ENCODE peak calls at places on chromosomes 13 and 19, in four cellular contexts. T, R, Y and X are unnamed samples.

GRCh38 chr13:50467156-50467814 is 376.2 kb downstream of the DLEU7 start:
- DNase-seq in T (no peak), R (no peak), Y (no peak), X (no peak)

GRCh38 chr13:114141261-114141996 is 9.0 kb upstream of the RASA3 start:
- DNase-seq in T (no peak), R (no peak), Y (no peak), X (no peak)

GRCh38 chr19:58571575-58571947 is 1.6 kb downstream of the MZF1 start:
- DNase-seq in T (no peak), R (no peak), Y (no peak), X (no peak)

GRCh38 chr19:9309974-9310446 is 372 bp upstream of the ZNF699 start:
- DNase-seq in T (no peak), R (peak), Y (no peak), X (peak)

GRCh38 chr13:72886272-72887062 is 104.5 kb downstream of the PIBF1 start:
- DNase-seq in T (no peak), R (no peak), Y (no peak), X (no peak)

GRCh38 chr13:113741101-113741731 is 17.8 kb upstream of the TMEM255B start:
- DNase-seq in T (no peak), R (no peak), Y (no peak), X (no peak)

GRCh38 chr19:50912727-50913716 is 1.8 kb upstream of the KLK4 start:
- DNase-seq in T (no peak), R (no peak), Y (no peak), X (no peak)

GRCh38 chr13:74306496-74306895 is 172.3 kb upstream of the KLF12 start:
- DNase-seq in T (no peak), R (peak), Y (no peak), X (no peak)

GRCh38 chr19:33388817-33389573 is 15.5 kb downstream of the CEBPG start:
- DNase-seq in T (no peak), R (no peak), Y (no peak), X (no peak)

GRCh38 chr13:23609414-23610186 is 39.4 kb downstream of the TNFRSF19 start:
- DNase-seq in T (no peak), R (no peak), Y (no peak), X (no peak)

GRCh38 chr19:11176466-11177193 is 20.7 kb downstream of the KANK2 start:
- DNase-seq in T (no peak), R (no peak), Y (no peak), X (no peak)

GRCh38 chr19:54299515-54299914 is 13.5 kb downstream of the LILRA5 start:
- DNase-seq in T (no peak), R (no peak), Y (no peak), X (no peak)

GRCh38 chr13:83057119-83057518 is 825.2 kb downstream of the SLITRK1 start:
- DNase-seq in T (no peak), R (no peak), Y (no peak), X (no peak)

GRCh38 chr13:48235100-48235813 is 2.3 kb downstream of the ITM2B start:
- DNase-seq in T (no peak), R (peak), Y (peak), X (no peak)

GRCh38 chr13:21014666-21015170 is 46.7 kb downstream of the LATS2 start:
- DNase-seq in T (peak), R (no peak), Y (no peak), X (no peak)

GRCh38 chr19:11091343-11092153 is 2.3 kb downstream of the LDLR start:
- DNase-seq in T (peak), R (no peak), Y (no peak), X (no peak)

GRCh38 chr13:102251817-102252216 is 150.0 kb downstream of the FGF14 start:
- DNase-seq in T (no peak), R (no peak), Y (no peak), X (no peak)

GRCh38 chr19:10195199-10195519 is 406 bp upstream of the DNMT1 start:
- DNase-seq in T (no peak), R (no peak), Y (no peak), X (no peak)

GRCh38 chr13:27481766-27482165 is 31.4 kb upstream of the MTIF3 start:
- DNase-seq in T (peak), R (peak), Y (no peak), X (peak)

GRCh38 chr13:113053801-113054604 is 51.6 kb upstream of the F7 start:
- DNase-seq in T (no peak), R (no peak), Y (no peak), X (no peak)

GRCh38 chr13:111058796-111059506 is 56.2 kb upstream of the ARHGEF7 start:
- DNase-seq in T (no peak), R (no peak), Y (no peak), X (no peak)

GRCh38 chr19:4183967-4184717 is 1.7 kb downstream of the ANKRD24 start:
- DNase-seq in T (no peak), R (no peak), Y (no peak), X (no peak)

GRCh38 chr13:30034448-30034795 is 184.0 kb upstream of the UBL3 start:
- DNase-seq in T (no peak), R (no peak), Y (no peak), X (no peak)

GRCh38 chr13:63156816-63157215 is 1741.2 kb upstream of the PCDH20 start:
- DNase-seq in T (no peak), R (no peak), Y (no peak), X (no peak)

GRCh38 chr13:114077121-114077937 is 55.1 kb downstream of the RASA3 start:
- DNase-seq in T (no peak), R (no peak), Y (no peak), X (no peak)

GRCh38 chr13:109971006-109971744 is 184.8 kb upstream of the IRS2 start:
- DNase-seq in T (no peak), R (no peak), Y (no peak), X (no peak)

GRCh38 chr19:7520131-7521051 is 2.0 kb upstream of the MCOLN1 start:
- DNase-seq in T (no peak), R (no peak), Y (no peak), X (no peak)

GRCh38 chr13:32206097-32206740 is 108.9 kb downstream of the ZAR1L start:
- DNase-seq in T (no peak), R (no peak), Y (no peak), X (no peak)

GRCh38 chr19:49954933-49955332 is 6.0 kb downstream of the SIGLEC11 start:
- DNase-seq in T (no peak), R (no peak), Y (no peak), X (no peak)

GRCh38 chr19:39171479-39172465 is 25.0 kb upstream of the NCCRP1 start:
- DNase-seq in T (no peak), R (no peak), Y (no peak), X (no peak)

GRCh38 chr19:39174142-39174541 is 22.6 kb upstream of the NCCRP1 start:
- DNase-seq in T (no peak), R (no peak), Y (no peak), X (no peak)

GRCh38 chr19:39172700-39173501 is 23.9 kb upstream of the NCCRP1 start:
- DNase-seq in T (no peak), R (no peak), Y (no peak), X (no peak)

GRCh38 chr19:39174558-39175544 is 21.9 kb upstream of the NCCRP1 start:
- DNase-seq in T (no peak), R (no peak), Y (no peak), X (no peak)

DNA sequence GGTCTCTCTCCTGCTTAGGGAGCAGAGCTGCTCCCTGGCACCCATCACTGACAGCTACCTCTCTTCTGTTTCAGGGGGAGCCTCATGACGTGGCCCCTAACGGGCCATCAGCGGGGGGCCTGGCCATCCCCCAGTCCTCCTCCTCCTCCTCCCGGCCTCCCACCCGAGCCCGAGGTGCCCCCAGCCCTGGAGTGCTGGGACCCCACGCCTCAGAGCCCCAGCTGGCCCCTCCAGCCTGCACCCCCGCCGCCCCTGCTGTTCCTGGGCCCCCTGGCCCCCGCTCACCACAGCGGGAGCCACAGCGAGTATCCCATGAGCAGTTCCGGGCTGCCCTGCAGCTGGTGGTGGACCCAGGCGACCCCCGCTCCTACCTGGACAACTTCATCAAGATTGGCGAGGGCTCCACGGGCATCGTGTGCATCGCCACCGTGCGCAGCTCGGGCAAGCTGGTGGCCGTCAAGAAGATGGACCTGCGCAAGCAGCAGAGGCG is 23.2 kb upstream of the NCCRP1 start:
- DNase-seq in T (no peak), R (no peak), Y (no peak), X (no peak)
- TF ChIP-seq TARDBP in T (no peak), R (no peak), Y (no peak), X (no peak)

GRCh38 chr19:1819211-1819975 is 7.3 kb upstream of the ATP8B3 start:
- DNase-seq in T (no peak), R (no peak), Y (no peak), X (no peak)

GRCh38 chr19:1817553-1818179 is 5.6 kb upstream of the ATP8B3 start:
- DNase-seq in T (no peak), R (no peak), Y (no peak), X (no peak)

GRCh38 chr19:1818549-1819195 is 6.6 kb upstream of the ATP8B3 start:
- DNase-seq in T (no peak), R (no peak), Y (no peak), X (no peak)

GRCh38 chr19:1822210-1822609 is 10.1 kb upstream of the ATP8B3 start:
- DNase-seq in T (no peak), R (no peak), Y (no peak), X (no peak)

DNA sequence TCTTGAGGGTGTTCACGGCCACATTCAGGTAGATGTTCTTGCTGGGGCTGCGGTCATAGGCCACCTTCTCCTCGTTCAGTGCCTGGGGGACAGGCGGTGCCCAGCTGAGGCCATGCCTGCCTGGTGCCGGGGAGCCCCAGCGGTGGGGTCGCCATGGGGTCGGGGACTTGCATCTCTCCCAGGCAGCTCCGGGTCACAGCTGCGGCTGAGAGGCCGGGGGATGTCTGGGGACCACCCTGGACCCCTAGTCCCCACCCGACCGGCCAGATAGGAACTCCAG is 7.8 kb upstream of the ATP8B3 start:
- DNase-seq in T (no peak), R (no peak), Y (no peak), X (no peak)
- TF ChIP-seq TARDBP in T (no peak), R (no peak), Y (no peak), X (no peak)

DNA sequence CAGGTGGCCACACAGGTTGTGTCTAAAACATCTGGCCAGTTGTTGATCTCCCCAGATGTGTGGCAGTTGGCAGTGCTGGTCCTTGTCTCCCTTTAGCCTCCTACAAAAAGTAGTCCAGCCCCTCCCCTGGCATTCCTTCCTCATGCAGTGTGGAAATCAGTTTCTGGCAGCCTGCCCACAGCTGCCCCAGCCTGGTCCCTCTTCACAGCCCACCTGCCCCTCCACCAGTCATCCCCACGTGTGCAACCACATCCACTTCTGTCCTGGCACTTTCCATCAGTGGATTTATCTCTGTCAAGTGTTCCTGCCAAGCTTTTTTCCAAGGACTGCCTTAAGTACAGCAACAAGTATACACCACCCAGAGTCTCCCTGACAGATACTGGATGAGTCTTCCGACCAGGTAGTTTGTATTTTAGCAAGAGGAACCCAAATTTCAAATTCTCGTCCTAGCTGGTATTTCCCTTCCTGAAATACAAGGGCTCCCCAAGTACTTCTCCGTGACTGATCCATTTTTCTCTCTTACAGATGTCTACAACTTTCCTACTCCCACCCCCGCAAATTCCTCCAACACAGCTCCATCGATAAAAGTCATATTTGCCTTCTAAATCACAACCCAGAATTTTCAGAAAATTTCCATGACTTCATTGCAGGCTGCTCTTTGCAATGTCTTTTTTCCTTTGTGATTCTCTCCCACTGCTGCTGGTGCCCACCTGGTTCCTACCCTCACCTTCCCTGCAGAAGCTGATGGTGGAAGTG is 313.5 kb downstream of the FOXO1 start:
- DNase-seq in T (no peak), R (no peak), Y (no peak), X (no peak)
- TF ChIP-seq TARDBP in T (no peak), R (no peak), Y (no peak), X (no peak)

DNA sequence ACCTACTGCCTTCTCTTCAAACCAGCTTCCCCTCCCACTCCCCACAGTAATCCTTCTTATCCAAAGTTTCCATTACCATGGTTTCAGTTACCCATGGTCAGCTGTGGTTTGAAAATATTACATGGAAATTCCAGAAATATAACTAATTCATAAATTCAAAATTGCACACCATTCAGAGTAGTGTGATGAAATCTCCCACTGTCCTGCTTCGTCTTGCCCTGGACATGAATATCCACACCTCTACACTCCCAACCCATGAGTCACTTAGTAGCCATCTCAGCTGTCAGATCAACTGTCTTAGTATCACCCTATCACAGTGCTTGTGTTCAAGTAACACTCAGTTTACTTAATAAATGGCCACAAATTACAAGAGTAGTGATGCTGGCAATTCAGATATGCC is 3.8 kb upstream of the KCTD12 start:
- DNase-seq in T (no peak), R (no peak), Y (no peak), X (no peak)
- TF ChIP-seq TARDBP in T (no peak), R (no peak), Y (no peak), X (no peak)

GRCh38 chr13:97702614-97703013 is 250.9 kb upstream of the IPO5 start:
- DNase-seq in T (no peak), R (no peak), Y (no peak), X (no peak)

GRCh38 chr13:97700306-97700848 is 253.1 kb upstream of the IPO5 start:
- DNase-seq in T (no peak), R (no peak), Y (no peak), X (no peak)

GRCh38 chr13:97695684-97696083 is 257.8 kb upstream of the IPO5 start:
- DNase-seq in T (no peak), R (no peak), Y (no peak), X (no peak)

GRCh38 chr13:97692628-97693027 is 258.7 kb downstream of the RAP2A start:
- DNase-seq in T (no peak), R (no peak), Y (no peak), X (no peak)

GRCh38 chr13:97696921-97697320 is 256.6 kb upstream of the IPO5 start:
- DNase-seq in T (no peak), R (no peak), Y (no peak), X (no peak)
- TF ChIP-seq TARDBP in T (no peak), R (no peak), Y (no peak), X (no peak)

GRCh38 chr19:55451522-55452380 is 8.7 kb upstream of the SHISA7 start:
- DNase-seq in T (no peak), R (no peak), Y (no peak), X (peak)
- TF ChIP-seq TARDBP in T (no peak), R (no peak), Y (no peak), X (no peak)